ENCODE peak calls at places on chromosomes 16 and 17, in seven cellular contexts. One of them, this sample, is unnamed.

GRCh38 chr16:86979061-86979460 is 338.1 kb downstream of the C16orf95 start:
- DNase-seq in IMR-90: no peak
- DNase-seq in H9: no peak
- DNase-seq in neuronal stem cell: no peak
- DNase-seq in trophoblast cell: no peak
- DNase-seq in H1: no peak
- DNase-seq in mesenchymal stem cell: no peak
- DNase-seq in this sample: no peak

GRCh38 chr17:29245401-29245800 is 1.3 kb upstream of the CRYBA1 start:
- DNase-seq in H9: no peak
- DNase-seq in trophoblast cell: no peak
- DNase-seq in neuronal stem cell: no peak
- DNase-seq in IMR-90: no peak
- DNase-seq in H1: no peak
- DNase-seq in mesenchymal stem cell: no peak
- DNase-seq in this sample: no peak

GRCh38 chr16:651844-652243 is 2.7 kb downstream of the WDR90 start:
- DNase-seq in H1: no peak
- DNase-seq in mesenchymal stem cell: no peak
- DNase-seq in IMR-90: no peak
- DNase-seq in neuronal stem cell: no peak
- DNase-seq in H9: no peak
- DNase-seq in trophoblast cell: no peak
- DNase-seq in this sample: no peak

GRCh38 chr17:10063730-10064221 is 134.6 kb downstream of the GAS7 start:
- DNase-seq in mesenchymal stem cell: peak
- DNase-seq in H9: no peak
- DNase-seq in neuronal stem cell: no peak
- DNase-seq in trophoblast cell: peak
- DNase-seq in H1: no peak
- DNase-seq in IMR-90: peak
- DNase-seq in this sample: no peak

GRCh38 chr17:62653831-62654829 is 26.7 kb downstream of the MRC2 start:
- DNase-seq in trophoblast cell: peak
- DNase-seq in mesenchymal stem cell: peak
- DNase-seq in H1: no peak
- DNase-seq in IMR-90: peak
- DNase-seq in neuronal stem cell: peak
- DNase-seq in H9: no peak
- DNase-seq in this sample: peak

GRCh38 chr17:30812218-30813177 is 12.0 kb downstream of the CRLF3 start:
- DNase-seq in IMR-90: peak
- DNase-seq in H9: no peak
- DNase-seq in trophoblast cell: no peak
- DNase-seq in neuronal stem cell: no peak
- DNase-seq in mesenchymal stem cell: no peak
- DNase-seq in H1: no peak
- DNase-seq in this sample: no peak

GRCh38 chr17:50943575-50943933 is 77.4 kb upstream of the TOB1 start:
- DNase-seq in neuronal stem cell: no peak
- DNase-seq in IMR-90: no peak
- DNase-seq in mesenchymal stem cell: no peak
- DNase-seq in H9: peak
- DNase-seq in trophoblast cell: no peak
- DNase-seq in H1: no peak
- DNase-seq in this sample: no peak

GRCh38 chr17:40598021-40598927 is 33.0 kb upstream of the CCR7 start:
- DNase-seq in H1: no peak
- DNase-seq in neuronal stem cell: no peak
- DNase-seq in trophoblast cell: no peak
- DNase-seq in IMR-90: no peak
- DNase-seq in H9: no peak
- DNase-seq in mesenchymal stem cell: no peak
- DNase-seq in this sample: no peak

GRCh38 chr16:66416981-66417700 is 10.0 kb upstream of the BEAN1 start:
- DNase-seq in neuronal stem cell: no peak
- DNase-seq in IMR-90: peak
- DNase-seq in H1: no peak
- DNase-seq in H9: no peak
- DNase-seq in mesenchymal stem cell: peak
- DNase-seq in trophoblast cell: no peak
- DNase-seq in this sample: no peak

GRCh38 chr16:26995522-26995921 is 71.2 kb upstream of the C16orf82 start:
- DNase-seq in IMR-90: no peak
- DNase-seq in neuronal stem cell: no peak
- DNase-seq in trophoblast cell: no peak
- DNase-seq in H9: no peak
- DNase-seq in mesenchymal stem cell: no peak
- DNase-seq in H1: no peak
- DNase-seq in this sample: no peak
- H2BK5ac ChIP-seq in IMR-90: no peak
- H2BK5ac ChIP-seq in neuronal stem cell: no peak
- H2BK5ac ChIP-seq in trophoblast cell: no peak
- H2BK5ac ChIP-seq in H9: no peak
- H2BK5ac ChIP-seq in mesenchymal stem cell: no peak
- H2BK5ac ChIP-seq in H1: no peak
- H2BK5ac ChIP-seq in this sample: no peak

DNA sequence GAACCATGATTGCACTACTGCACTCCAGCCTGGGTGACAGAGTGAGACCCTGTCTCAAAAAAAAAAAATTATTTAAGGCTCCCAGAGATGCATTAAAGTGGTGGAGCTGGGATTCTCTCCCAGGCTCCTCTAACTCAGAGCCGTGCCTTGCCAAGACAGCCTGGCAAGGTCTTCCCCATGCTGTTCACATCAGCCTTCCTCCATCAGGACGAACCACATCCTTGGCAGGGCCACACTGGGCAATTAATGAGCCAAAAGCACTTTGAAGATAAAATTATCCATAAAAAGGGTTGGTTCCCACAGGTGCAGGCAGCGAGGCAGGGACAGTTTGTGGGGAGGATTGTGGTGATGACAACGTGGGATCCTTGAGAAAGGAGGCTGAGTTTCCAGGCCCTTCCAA is 19.8 kb upstream of the BBS2 start:
- DNase-seq in trophoblast cell: no peak
- DNase-seq in H9: no peak
- DNase-seq in IMR-90: no peak
- DNase-seq in neuronal stem cell: no peak
- DNase-seq in mesenchymal stem cell: no peak
- DNase-seq in H1: no peak
- DNase-seq in this sample: no peak
- H2BK5ac ChIP-seq in trophoblast cell: no peak
- H2BK5ac ChIP-seq in H9: no peak
- H2BK5ac ChIP-seq in IMR-90: no peak
- H2BK5ac ChIP-seq in neuronal stem cell: no peak
- H2BK5ac ChIP-seq in mesenchymal stem cell: no peak
- H2BK5ac ChIP-seq in H1: no peak
- H2BK5ac ChIP-seq in this sample: no peak

GRCh38 chr16:11253995-11254912 is 1.8 kb downstream of the SOCS1 start:
- DNase-seq in H9: no peak
- DNase-seq in trophoblast cell: no peak
- DNase-seq in neuronal stem cell: no peak
- DNase-seq in mesenchymal stem cell: no peak
- DNase-seq in H1: no peak
- DNase-seq in IMR-90: peak
- DNase-seq in this sample: no peak
- H2BK5ac ChIP-seq in H9: no peak
- H2BK5ac ChIP-seq in trophoblast cell: no peak
- H2BK5ac ChIP-seq in neuronal stem cell: peak
- H2BK5ac ChIP-seq in mesenchymal stem cell: no peak
- H2BK5ac ChIP-seq in H1: peak
- H2BK5ac ChIP-seq in IMR-90: peak
- H2BK5ac ChIP-seq in this sample: no peak

GRCh38 chr16:85453701-85454100 is 159.4 kb upstream of the GSE1 start:
- DNase-seq in H1: no peak
- DNase-seq in trophoblast cell: no peak
- DNase-seq in H9: no peak
- DNase-seq in neuronal stem cell: no peak
- DNase-seq in mesenchymal stem cell: no peak
- DNase-seq in IMR-90: no peak
- DNase-seq in this sample: no peak

GRCh38 chr16:85451646-85452363 is 161.3 kb upstream of the GSE1 start:
- DNase-seq in H9: no peak
- DNase-seq in H1: no peak
- DNase-seq in trophoblast cell: no peak
- DNase-seq in IMR-90: no peak
- DNase-seq in neuronal stem cell: no peak
- DNase-seq in mesenchymal stem cell: no peak
- DNase-seq in this sample: no peak

GRCh38 chr16:85453179-85453678 is 159.9 kb upstream of the GSE1 start:
- DNase-seq in H9: no peak
- DNase-seq in IMR-90: no peak
- DNase-seq in H1: no peak
- DNase-seq in neuronal stem cell: no peak
- DNase-seq in trophoblast cell: no peak
- DNase-seq in mesenchymal stem cell: no peak
- DNase-seq in this sample: no peak

GRCh38 chr16:85454171-85454883 is 158.8 kb upstream of the GSE1 start:
- DNase-seq in neuronal stem cell: no peak
- DNase-seq in H9: no peak
- DNase-seq in IMR-90: no peak
- DNase-seq in trophoblast cell: no peak
- DNase-seq in mesenchymal stem cell: no peak
- DNase-seq in H1: no peak
- DNase-seq in this sample: no peak

DNA sequence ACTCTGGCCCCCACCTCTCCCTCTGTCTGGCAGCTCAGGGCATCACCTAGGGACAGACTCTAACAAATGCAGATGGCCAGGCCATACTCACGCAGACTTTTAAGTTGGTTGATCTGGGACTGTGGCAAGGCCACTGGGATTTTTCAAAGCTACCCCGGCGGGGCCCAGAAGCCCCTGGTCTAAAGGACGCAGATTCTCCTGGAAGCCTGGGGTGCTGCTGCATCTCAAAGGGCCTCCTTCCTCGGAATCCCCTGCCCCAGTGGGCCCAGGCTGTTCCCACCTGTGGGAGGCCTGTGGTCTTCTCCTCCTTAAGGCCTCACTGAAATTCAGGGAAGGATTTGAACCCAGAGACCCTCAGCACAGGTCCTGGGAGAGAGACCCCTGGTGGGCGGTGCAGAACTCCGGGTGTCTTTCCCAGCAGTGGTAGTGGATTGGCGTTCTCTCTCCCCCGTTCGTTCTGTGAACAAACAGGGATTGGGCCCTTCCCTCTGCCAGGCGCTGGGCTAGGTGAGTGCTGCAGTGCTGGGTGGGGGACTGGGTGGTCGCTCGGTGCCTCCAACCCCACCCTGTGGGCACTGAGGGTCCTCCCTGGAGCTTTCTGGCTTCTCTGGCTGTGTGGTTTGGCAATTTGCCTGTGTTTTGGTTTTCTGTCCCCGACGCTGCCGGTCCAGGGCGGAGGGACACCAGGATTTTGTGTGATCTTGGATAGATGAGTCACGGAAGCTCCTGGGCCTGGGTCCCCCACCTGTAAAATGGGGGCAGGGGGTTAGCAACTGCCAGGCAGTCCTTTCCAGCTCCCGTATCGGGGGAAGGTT is 160.6 kb upstream of the GSE1 start:
- DNase-seq in neuronal stem cell: no peak
- DNase-seq in H1: no peak
- DNase-seq in trophoblast cell: no peak
- DNase-seq in IMR-90: no peak
- DNase-seq in mesenchymal stem cell: no peak
- DNase-seq in H9: no peak
- DNase-seq in this sample: no peak
- H2BK5ac ChIP-seq in neuronal stem cell: peak
- H2BK5ac ChIP-seq in H1: no peak
- H2BK5ac ChIP-seq in trophoblast cell: no peak
- H2BK5ac ChIP-seq in IMR-90: no peak
- H2BK5ac ChIP-seq in mesenchymal stem cell: no peak
- H2BK5ac ChIP-seq in H9: no peak
- H2BK5ac ChIP-seq in this sample: no peak

DNA sequence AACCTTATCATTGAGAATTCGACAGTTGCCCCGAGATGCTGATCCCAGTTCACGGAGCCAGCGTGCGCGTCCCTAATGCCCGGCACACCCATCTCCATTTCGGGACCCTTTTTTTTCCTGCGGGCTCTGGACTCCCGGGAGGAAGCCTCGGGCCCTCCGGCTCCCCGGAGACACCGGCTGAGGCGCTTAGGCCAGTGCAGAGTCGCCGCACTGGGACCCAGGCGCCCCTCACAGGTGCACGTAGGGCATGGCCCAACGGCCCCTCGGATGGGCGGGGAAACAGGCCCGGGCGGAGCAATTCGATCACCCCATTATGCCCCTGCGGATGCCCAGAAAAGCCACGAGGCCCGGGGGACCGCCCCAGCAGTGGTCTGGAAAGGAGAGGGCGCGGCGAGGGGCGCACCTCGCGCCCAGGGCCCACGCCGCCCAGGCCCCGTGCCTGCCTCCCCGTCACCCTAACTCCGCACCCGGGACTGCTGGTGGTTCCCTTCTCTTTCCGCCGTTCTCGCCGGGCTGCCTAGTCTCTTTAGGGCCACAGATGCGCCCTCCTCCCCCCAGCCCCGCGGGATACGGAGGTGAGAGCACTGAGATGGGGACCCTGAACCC is 18.5 kb upstream of the ZFHX3 start:
- DNase-seq in H1: no peak
- DNase-seq in H9: no peak
- DNase-seq in mesenchymal stem cell: no peak
- DNase-seq in IMR-90: no peak
- DNase-seq in neuronal stem cell: peak
- DNase-seq in trophoblast cell: no peak
- DNase-seq in this sample: no peak
- H2BK5ac ChIP-seq in H1: no peak
- H2BK5ac ChIP-seq in H9: no peak
- H2BK5ac ChIP-seq in mesenchymal stem cell: no peak
- H2BK5ac ChIP-seq in IMR-90: peak
- H2BK5ac ChIP-seq in neuronal stem cell: peak
- H2BK5ac ChIP-seq in trophoblast cell: no peak
- H2BK5ac ChIP-seq in this sample: no peak